ENCODE peak calls at places on chromosomes 11 and 22, in five cellular contexts. R is ELR, T is NCI-H1105, C is DMS79 treated with DMSO at 0.1 percent for 48 hours, U is ACHN. O is an unnamed sample.

GRCh38 chr22:38997518-38997917 is 15.4 kb downstream of the APOBEC3B start:
- DNase-seq in R (no peak), U (no peak), T (no peak), C (no peak), O (no peak)

GRCh38 chr11:46381046-46381835 is at the start of gene MDK:
- DNase-seq in T (peak), R (no peak), U (peak), C (peak), O (no peak)

GRCh38 chr11:128297111-128297651 is 290.2 kb downstream of the ETS1 start:
- DNase-seq in R (no peak), C (peak), T (peak), U (no peak), O (no peak)

GRCh38 chr11:63554901-63555218 is 8.3 kb downstream of the PLAAT2 start:
- DNase-seq in R (no peak), C (no peak), T (no peak), U (no peak), O (no peak)

GRCh38 chr11:122215244-122215992 is 99.4 kb upstream of the BLID start:
- DNase-seq in C (no peak), T (peak), U (peak), R (peak), O (peak)

GRCh38 chr22:40556641-40557040 is 79.9 kb downstream of the MRTFA start:
- DNase-seq in R (no peak), U (no peak), C (no peak), T (no peak), O (no peak)

GRCh38 chr22:42645938-42646568 is 3.1 kb downstream of the CYB5R3 start:
- DNase-seq in T (no peak), R (no peak), U (no peak), C (no peak), O (no peak)

GRCh38 chr11:72639475-72640375 is 34.5 kb downstream of the PDE2A start:
- DNase-seq in T (no peak), U (no peak), R (no peak), C (no peak), O (no peak)

GRCh38 chr22:50245214-50246072 is 620 bp upstream of the TUBGCP6 start:
- DNase-seq in C (no peak), R (no peak), T (no peak), U (no peak), O (no peak)

GRCh38 chr22:36445158-36445668 is 36.2 kb downstream of the TXN2 start:
- DNase-seq in C (no peak), T (no peak), U (no peak), R (peak), O (no peak)